ENCODE peak calls at places on chromosomes 16 and 17, in ten cellular contexts. G is MM.1S, L is fibroblast of the aortic adventitia, J is GM23338, D is A549, M is RWPE1, U is cardiac fibroblast, B is mammary epithelial cell, E is lung, A is HCT116. Y is an unnamed sample.

GRCh38 chr16:86597880-86598606 is 19.7 kb downstream of the FOXL1 start:
- DNase-seq in G (no peak), L (peak; percentile 55), J (no peak), D (no peak), M (no peak), U (no peak), B (no peak), E (no peak), A (no peak), Y (no peak)

GRCh38 chr16:28210979-28211505 is 723 bp downstream of the XPO6 start:
- DNase-seq in G (peak; percentile 68), L (peak; percentile 57), J (peak; percentile 58), D (peak; percentile 60), M (peak; percentile 77), U (peak; percentile 64), B (peak; percentile 77), E (peak; percentile 66), A (no peak), Y (peak; percentile 48)

GRCh38 chr17:83053779-83054451 is 25.5 kb upstream of the METRNL start:
- DNase-seq in G (no peak), L (no peak), J (no peak), D (no peak), M (no peak), U (no peak), B (no peak), E (peak; percentile 67), A (no peak), Y (peak; percentile 21)

GRCh38 chr17:57855391-57856035 is 5.7 kb upstream of the MRPS23 start:
- DNase-seq in G (no peak), L (no peak), J (no peak), D (no peak), M (no peak), U (no peak), B (no peak), E (no peak), A (no peak), Y (no peak)

GRCh38 chr16:50154369-50154947 is 1.4 kb downstream of the TENT4B start:
- DNase-seq in G (peak; percentile 12), L (no peak), J (peak; percentile 25), D (peak; percentile 12), M (peak; percentile 30), U (peak; percentile 17), B (peak; percentile 19), E (no peak), A (no peak), Y (no peak)

GRCh38 chr16:88071908-88072307 is 120.7 kb downstream of the BANP start:
- DNase-seq in G (no peak), L (no peak), J (no peak), D (no peak), M (no peak), U (no peak), B (no peak), E (no peak), A (no peak), Y (no peak)

GRCh38 chr17:82243648-82244412 is 15.0 kb downstream of the SLC16A3 start:
- DNase-seq in G (no peak), L (no peak), J (no peak), D (no peak), M (no peak), U (peak; percentile 25), B (no peak), E (no peak), A (no peak), Y (no peak)

GRCh38 chr16:50273382-50273690 is 7.0 kb downstream of the ADCY7 start:
- DNase-seq in G (no peak), L (no peak), J (no peak), D (no peak), M (no peak), U (no peak), B (no peak), E (no peak), A (no peak), Y (no peak)

GRCh38 chr17:74453665-74454196 is 12.7 kb upstream of the CD300A start:
- DNase-seq in G (peak; percentile 83), L (no peak), J (no peak), D (peak; percentile 98), M (peak; percentile 94), U (no peak), B (no peak), E (peak; percentile 87), A (no peak), Y (no peak)
- TF ChIP-seq CTCF in G (no peak), L (no peak), J (no peak), D (peak; percentile 10), M (no peak), U (no peak), B (no peak), E (no peak), A (no peak), Y (no peak)

GRCh38 chr17:76700290-76700626 is 10.5 kb downstream of the MXRA7 start:
- DNase-seq in G (no peak), L (peak; percentile 28), J (no peak), D (no peak), M (no peak), U (no peak), B (no peak), E (no peak), A (no peak), Y (no peak)

GRCh38 chr17:76696763-76697701 is 13.7 kb downstream of the MXRA7 start:
- DNase-seq in G (no peak), L (peak; percentile 61), J (no peak), D (no peak), M (no peak), U (peak; percentile 70), B (no peak), E (no peak), A (no peak), Y (peak; percentile 27)

GRCh38 chr17:76695059-76695892 is 15.5 kb downstream of the MXRA7 start:
- DNase-seq in G (peak; percentile 81), L (peak; percentile 40), J (no peak), D (no peak), M (no peak), U (no peak), B (peak; percentile 31), E (no peak), A (no peak), Y (no peak)

GRCh38 chr17:76700627-76701470 is 9.9 kb downstream of the MXRA7 start:
- DNase-seq in G (no peak), L (peak; percentile 83), J (peak; percentile 66), D (no peak), M (peak; percentile 73), U (peak; percentile 77), B (peak; percentile 82), E (no peak), A (no peak), Y (no peak)

GRCh38 chr17:76697702-76698465 is 12.9 kb downstream of the MXRA7 start:
- DNase-seq in G (no peak), L (peak; percentile 79), J (peak; percentile 70), D (no peak), M (no peak), U (peak; percentile 67), B (no peak), E (no peak), A (no peak), Y (no peak)
- TF ChIP-seq CTCF in G (no peak), L (no peak), J (no peak), D (no peak), M (no peak), U (no peak), B (no peak), E (no peak), A (no peak), Y (no peak)

DNA sequence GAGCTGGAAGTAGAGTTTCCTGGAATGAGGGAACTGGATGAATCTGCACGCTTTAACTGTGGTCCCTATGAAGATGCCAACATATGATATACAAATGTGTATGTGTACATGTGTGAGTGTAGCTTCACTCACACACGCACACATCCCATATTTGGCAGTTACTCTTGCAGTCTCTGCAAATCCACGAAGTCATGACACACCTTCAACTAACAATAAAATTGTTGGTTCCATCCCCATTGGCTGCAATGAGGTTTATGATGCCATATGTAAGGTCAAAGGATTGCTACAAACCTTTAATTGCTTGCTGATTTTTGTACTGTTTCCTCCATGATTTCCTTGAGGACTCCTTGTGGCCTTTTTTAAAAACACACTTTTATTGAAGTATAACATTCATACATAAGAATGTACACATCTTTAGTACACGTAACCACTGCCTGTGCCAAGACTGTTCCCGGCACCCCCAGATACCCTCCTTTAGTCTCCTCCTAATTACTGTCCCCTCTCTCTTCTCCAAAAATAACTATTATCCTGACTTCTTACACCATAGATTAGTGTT is 22.0 kb downstream of the MYO1D start:
- DNase-seq in G (no peak), L (no peak), J (no peak), D (no peak), M (no peak), U (no peak), B (no peak), E (no peak), A (no peak), Y (no peak)
- TF ChIP-seq CTCF in G (peak; percentile 11), L (no peak), J (no peak), D (no peak), M (no peak), U (peak; percentile 2), B (peak; percentile 6), E (no peak), A (no peak), Y (no peak)

GRCh38 chr17:78239489-78239931 is 8.1 kb downstream of the TMEM235 start:
- DNase-seq in G (no peak), L (no peak), J (no peak), D (no peak), M (no peak), U (no peak), B (no peak), E (no peak), A (no peak), Y (no peak)

GRCh38 chr17:78238823-78239488 is 7.5 kb downstream of the TMEM235 start:
- DNase-seq in G (no peak), L (no peak), J (no peak), D (no peak), M (no peak), U (no peak), B (no peak), E (no peak), A (no peak), Y (no peak)

GRCh38 chr17:78240839-78241238 is 9.4 kb downstream of the TMEM235 start:
- DNase-seq in G (no peak), L (no peak), J (no peak), D (no peak), M (no peak), U (no peak), B (no peak), E (no peak), A (no peak), Y (no peak)

GRCh38 chr17:78241277-78242023 is 10.0 kb downstream of the TMEM235 start:
- DNase-seq in G (peak; percentile 31), L (peak; percentile 46), J (peak; percentile 73), D (peak; percentile 69), M (peak; percentile 45), U (peak; percentile 52), B (peak; percentile 24), E (no peak), A (peak; percentile 90), Y (no peak)

DNA sequence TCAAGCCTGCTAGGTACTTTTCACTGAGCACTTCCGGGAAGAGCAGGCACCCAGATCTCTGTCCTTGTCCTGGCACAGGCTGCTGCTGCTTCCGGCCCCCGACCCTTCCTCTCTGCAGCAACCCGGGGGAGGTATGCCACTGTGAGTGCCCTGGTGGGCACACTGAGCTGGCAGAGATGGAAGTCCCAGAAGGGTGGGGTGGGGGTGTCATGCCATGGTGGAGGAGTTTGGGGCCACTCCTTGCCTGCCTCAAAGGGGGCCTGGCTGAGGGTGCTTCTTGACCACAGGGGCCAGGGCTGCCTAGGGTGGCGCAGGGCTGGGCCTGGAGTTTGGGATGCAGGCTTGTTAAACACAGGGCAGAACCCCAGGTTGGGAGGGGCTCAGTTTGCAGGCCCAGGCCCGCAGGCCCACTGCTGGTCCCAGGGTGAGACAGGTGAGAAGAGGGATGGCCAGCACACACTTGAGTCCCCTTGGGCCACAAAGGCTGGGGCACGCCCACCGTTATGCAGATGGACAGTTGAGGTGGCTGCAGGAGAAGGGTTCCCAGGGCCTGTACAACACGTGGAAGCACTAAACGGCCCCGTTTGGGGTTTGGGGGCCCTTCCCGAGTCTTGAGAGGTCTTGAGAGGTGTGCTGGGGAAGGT is 8.7 kb downstream of the TMEM235 start:
- DNase-seq in G (no peak), L (no peak), J (no peak), D (no peak), M (no peak), U (no peak), B (no peak), E (no peak), A (no peak), Y (no peak)
- TF ChIP-seq CTCF in G (no peak), L (no peak), J (no peak), D (no peak), M (no peak), U (no peak), B (no peak), E (no peak), A (no peak), Y (no peak)

Y was measured in activated B cell treated with CpG ODN at 0.5 μM for 24 hours.